ENCODE peak calls at places on chromosomes 5 and 9, in six cellular contexts. M is CD8-positive, alpha-beta T cell; O is GM20000; I is heart left ventricle; A is CD4-positive, alpha-beta T cell; S is tibial nerve. X is an unnamed sample.

GRCh38 chr5:77143998-77144836 is 57.1 kb upstream of the ZBED3 start:
- DNase-seq in M (peak), O (peak), I (peak), A (peak), S (peak), X (peak)

GRCh38 chr5:40594811-40595210 is 84.9 kb upstream of the PTGER4 start:
- DNase-seq in M (no peak), O (no peak), I (no peak), A (no peak), S (no peak), X (no peak)

GRCh38 chr9:125985142-125985997 is 238.2 kb downstream of the PBX3 start:
- DNase-seq in M (no peak), O (no peak), I (no peak), A (no peak), S (no peak), X (no peak)

GRCh38 chr5:178994580-178995340 is at the start of gene GRM6:
- DNase-seq in M (no peak), O (no peak), I (no peak), A (no peak), S (no peak), X (no peak)

GRCh38 chr9:71924576-71924975 is 13.1 kb downstream of the C9orf85 start:
- DNase-seq in M (no peak), O (no peak), I (no peak), A (no peak), S (no peak), X (no peak)

GRCh38 chr9:19464764-19465570 is 56.2 kb downstream of the ACER2 start:
- DNase-seq in M (peak), O (peak), I (peak), A (peak), S (peak), X (peak)

GRCh38 chr9:75039006-75039405 is 10.9 kb upstream of the CARNMT1 start:
- DNase-seq in M (no peak), O (no peak), I (no peak), A (no peak), S (no peak), X (peak)

GRCh38 chr5:7794823-7795222 is 56.1 kb downstream of the CFAP90 start:
- DNase-seq in M (no peak), O (peak), I (no peak), A (no peak), S (no peak), X (no peak)

GRCh38 chr9:126128494-126129142 is 198.0 kb upstream of the MVB12B start:
- DNase-seq in M (no peak), O (no peak), I (no peak), A (no peak), S (no peak), X (no peak)

GRCh38 chr9:125889122-125889523 is 141.9 kb downstream of the PBX3 start:
- DNase-seq in M (no peak), O (peak), I (peak), A (no peak), S (no peak), X (no peak)

GRCh38 chr5:145681686-145682085 is 153.5 kb downstream of the PRELID2 start:
- DNase-seq in M (no peak), O (peak), I (peak), A (no peak), S (peak), X (peak)

GRCh38 chr5:43483210-43484048 is at the start of gene TMEM267:
- DNase-seq in M (peak), O (peak), I (peak), A (peak), S (peak), X (peak)

GRCh38 chr9:126116351-126117157 is 210.1 kb upstream of the MVB12B start:
- DNase-seq in M (no peak), O (no peak), I (no peak), A (no peak), S (no peak), X (no peak)

GRCh38 chr5:108487951-108488350 is 106.1 kb upstream of the FBXL17 start:
- DNase-seq in M (no peak), O (no peak), I (no peak), A (no peak), S (no peak), X (no peak)

GRCh38 chr5:127870914-127871313 is 167.7 kb downstream of the CCDC192 start:
- DNase-seq in M (no peak), O (no peak), I (peak), A (no peak), S (peak), X (no peak)

GRCh38 chr5:146440348-146440747 is 6.8 kb upstream of the TCERG1 start:
- DNase-seq in M (no peak), O (no peak), I (no peak), A (no peak), S (no peak), X (no peak)

GRCh38 chr5:38616061-38616460 is 59.6 kb upstream of the LIFR start:
- DNase-seq in M (no peak), O (no peak), I (no peak), A (no peak), S (no peak), X (no peak)

GRCh38 chr9:82911997-82912396 is 150.9 kb downstream of the RASEF start:
- DNase-seq in M (no peak), O (no peak), I (no peak), A (no peak), S (no peak), X (no peak)

GRCh38 chr9:82912639-82913038 is 150.3 kb downstream of the RASEF start:
- DNase-seq in M (no peak), O (no peak), I (no peak), A (no peak), S (no peak), X (no peak)
- TF ChIP-seq CTCF in M (no peak), O (no peak), I (no peak), A (no peak), S (no peak), X (no peak)

GRCh38 chr5:177023247-177023703 is 779 bp downstream of the ZNF346 start:
- DNase-seq in M (peak), O (peak), I (no peak), A (no peak), S (no peak), X (no peak)
- TF ChIP-seq CTCF in M (no peak), O (no peak), I (no peak), A (no peak), S (no peak), X (no peak)

DNA sequence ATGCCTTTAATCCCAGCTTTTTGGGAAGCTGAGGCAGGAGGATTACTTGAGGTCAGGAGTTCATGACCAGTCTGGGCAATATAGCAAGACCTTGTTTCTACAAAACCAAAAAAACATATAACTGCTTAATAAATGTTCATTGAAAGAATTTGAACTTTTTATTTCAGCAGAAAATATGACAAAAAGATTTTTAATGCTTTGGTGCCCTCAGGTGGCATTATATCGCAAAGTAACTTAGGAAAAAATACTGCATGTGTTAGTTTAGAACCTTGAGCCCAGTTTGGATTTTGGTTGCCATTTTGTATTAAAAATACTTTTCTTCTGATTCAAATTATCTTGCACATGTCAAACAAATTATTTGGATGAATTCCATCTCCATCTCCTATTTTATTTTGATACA is 103.2 kb downstream of the GPBP1 start:
- DNase-seq in M (no peak), O (peak), I (no peak), A (no peak), S (no peak), X (no peak)
- TF ChIP-seq CTCF in M (no peak), O (no peak), I (no peak), A (no peak), S (no peak), X (peak)

GRCh38 chr9:10858817-10859216 is 246.0 kb upstream of the PTPRD start:
- DNase-seq in M (no peak), O (no peak), I (no peak), A (no peak), S (no peak), X (no peak)

GRCh38 chr9:10855847-10856246 is 243.0 kb upstream of the PTPRD start:
- DNase-seq in M (no peak), O (no peak), I (no peak), A (no peak), S (no peak), X (no peak)
- TF ChIP-seq CTCF in M (no peak), O (no peak), I (no peak), A (no peak), S (no peak), X (no peak)

GRCh38 chr9:81103597-81104471 is 585.5 kb downstream of the TLE1 start:
- DNase-seq in M (no peak), O (no peak), I (no peak), A (no peak), S (no peak), X (no peak)
- TF ChIP-seq CTCF in M (no peak), O (no peak), I (no peak), A (no peak), S (peak), X (peak)

GRCh38 chr9:30774326-30774725 is 1610.1 kb upstream of the ACO1 start:
- DNase-seq in M (no peak), O (no peak), I (no peak), A (no peak), S (no peak), X (no peak)
- TF ChIP-seq CTCF in M (no peak), O (no peak), I (no peak), A (no peak), S (no peak), X (no peak)

GRCh38 chr9:127546125-127546832 is 65.8 kb upstream of the STXBP1 start:
- DNase-seq in M (peak), O (no peak), I (no peak), A (no peak), S (no peak), X (no peak)

GRCh38 chr9:127543221-127543620 is 68.9 kb upstream of the STXBP1 start:
- DNase-seq in M (peak), O (no peak), I (no peak), A (no peak), S (no peak), X (no peak)

GRCh38 chr9:127543973-127544533 is 68.0 kb upstream of the STXBP1 start:
- DNase-seq in M (no peak), O (no peak), I (no peak), A (no peak), S (no peak), X (no peak)

GRCh38 chr9:127548352-127548878 is 63.7 kb upstream of the STXBP1 start:
- DNase-seq in M (no peak), O (no peak), I (no peak), A (no peak), S (no peak), X (no peak)

GRCh38 chr9:127545196-127546124 is 66.6 kb upstream of the STXBP1 start:
- DNase-seq in M (peak), O (peak), I (peak), A (no peak), S (peak), X (no peak)
- TF ChIP-seq CTCF in M (no peak), O (no peak), I (no peak), A (no peak), S (no peak), X (no peak)

GRCh38 chr9:121023064-121023463 is 27.0 kb downstream of the C5 start:
- DNase-seq in M (no peak), O (peak), I (no peak), A (no peak), S (no peak), X (no peak)
- TF ChIP-seq CTCF in M (no peak), O (no peak), I (no peak), A (no peak), S (no peak), X (peak)